ENCODE peak calls at places on chromosome 12, in ten cellular contexts. B is colonic mucosa, P is EL, I is kidney tubule cell, T is AG09319, D is right cardiac atrium, X is psoas muscle, Z is mammary epithelial cell, N is NCI-H1048, Q is glomerular endothelial cell. J is an unnamed sample.

GRCh38 chr12:74889563-74890236 is 319.9 kb downstream of the KCNC2 start:
- DNase-seq in T (no peak), B (no peak), I (peak), P (peak), Q (peak), N (no peak), X (no peak), D (no peak), Z (peak), J (no peak)

GRCh38 chr12:1126089-1126488 is 135.1 kb downstream of the ERC1 start:
- DNase-seq in T (no peak), D (no peak), X (no peak), N (no peak), P (no peak), Q (no peak), Z (no peak), B (no peak), I (no peak), J (no peak)

GRCh38 chr12:100733817-100734593 is 60.6 kb upstream of the ANO4 start:
- DNase-seq in P (peak), T (no peak), I (peak), Z (peak), B (no peak), Q (peak), D (no peak), N (no peak), X (no peak), J (no peak)

GRCh38 chr12:12614342-12614741 is 2.7 kb downstream of the CREBL2 start:
- DNase-seq in X (no peak), N (no peak), B (no peak), T (no peak), I (no peak), P (no peak), D (no peak), Z (no peak), Q (no peak), J (no peak)

GRCh38 chr12:123696209-123696608 is 15.9 kb upstream of the ATP6V0A2 start:
- DNase-seq in D (no peak), B (no peak), X (no peak), N (no peak), P (no peak), T (no peak), Z (no peak), I (no peak), Q (no peak), J (no peak)

GRCh38 chr12:49705479-49706267 is 1.5 kb downstream of the FMNL3 start:
- DNase-seq in N (no peak), Z (peak), B (no peak), I (peak), T (no peak), D (peak), Q (no peak), X (peak), P (peak), J (peak)

GRCh38 chr12:122067966-122068365 is 10.6 kb upstream of the MLXIP start:
- DNase-seq in Z (no peak), X (no peak), B (no peak), N (no peak), I (no peak), Q (no peak), T (no peak), P (no peak), D (no peak), J (peak)

GRCh38 chr12:19382111-19382526 is 57.2 kb upstream of the AEBP2 start:
- DNase-seq in X (no peak), I (peak), N (no peak), P (peak), T (peak), D (peak), B (no peak), Q (peak), Z (peak), J (no peak)

GRCh38 chr12:48938805-48939204 is 13.5 kb upstream of the FKBP11 start:
- DNase-seq in B (no peak), Z (no peak), P (no peak), D (no peak), N (no peak), T (no peak), X (no peak), Q (no peak), I (no peak), J (no peak)

GRCh38 chr12:15220961-15221885 is at the start of gene RERG:
- DNase-seq in X (peak), T (peak), Z (peak), I (peak), N (peak), B (peak), D (peak), P (peak), Q (no peak), J (peak)

GRCh38 chr12:109727039-109727723 is 13.6 kb downstream of the FAM222A start:
- DNase-seq in I (no peak), B (no peak), T (no peak), X (peak), Q (no peak), P (no peak), N (no peak), Z (no peak), D (peak), J (no peak)

GRCh38 chr12:117350140-117350539 is 11.3 kb downstream of the NOS1 start:
- DNase-seq in T (no peak), Q (no peak), D (no peak), N (no peak), B (no peak), Z (no peak), X (no peak), P (no peak), I (peak), J (peak)

GRCh38 chr12:128507470-128507869 is 240.5 kb downstream of the TMEM132C start:
- DNase-seq in T (no peak), Z (no peak), D (no peak), B (no peak), I (no peak), X (no peak), Q (no peak), P (no peak), N (no peak), J (no peak)

GRCh38 chr12:68317047-68317667 is 15.0 kb downstream of the MDM1 start:
- DNase-seq in Q (no peak), B (peak), T (peak), N (peak), P (peak), Z (no peak), D (no peak), X (no peak), I (peak), J (peak)

GRCh38 chr12:57018906-57019305 is 2.6 kb upstream of the TAC3 start:
- DNase-seq in D (no peak), P (no peak), T (no peak), Q (no peak), B (no peak), N (no peak), X (no peak), I (no peak), Z (no peak), J (no peak)

GRCh38 chr12:18158774-18159557 is 69.0 kb upstream of the RERGL start:
- DNase-seq in I (peak), B (peak), T (no peak), N (no peak), P (peak), Z (peak), X (no peak), Q (no peak), D (no peak), J (no peak)

J was measured in thyroid gland.